ENCODE peak calls at places on chromosomes 5 and 9, in six cellular contexts. N is stimulated activated CD4-positive, alpha-beta T cell treated with anti-CD3 and anti-CD28 coated beads, TNF-alpha, amount 100 ng/mL, for 24 hours; L is RWPE1; F is T follicular helper cell; G is cardiac septum; P is heart right ventricle. X is an unnamed sample.

GRCh38 chr5:142866563-142867275 is 96.5 kb downstream of the ARHGAP26 start:
- DNase-seq in N (peak), L (peak), F (no peak), G (no peak), P (no peak), X (no peak)

GRCh38 chr5:149938791-149939358 is 5.7 kb downstream of the PDE6A start:
- DNase-seq in N (no peak), L (peak), F (no peak), G (no peak), P (no peak), X (no peak)

GRCh38 chr5:138542120-138542955 is 698 bp downstream of the ETF1 start:
- DNase-seq in N (no peak), L (no peak), F (peak), G (peak), P (no peak), X (peak)

GRCh38 chr5:167716376-167716775 is 575.1 kb upstream of the WWC1 start:
- DNase-seq in N (no peak), L (no peak), F (no peak), G (no peak), P (no peak), X (no peak)

GRCh38 chr5:94715843-94716242 is 97.4 kb downstream of the SLF1 start:
- DNase-seq in N (no peak), L (no peak), F (no peak), G (no peak), P (peak), X (no peak)

GRCh38 chr5:159602434-159602833 is 272.1 kb upstream of the IL12B start:
- DNase-seq in N (no peak), L (no peak), F (no peak), G (no peak), P (no peak), X (no peak)

GRCh38 chr5:53023969-53024368 is 34.8 kb downstream of the ITGA2 start:
- DNase-seq in N (no peak), L (peak), F (no peak), G (no peak), P (no peak), X (no peak)

GRCh38 chr5:98938459-98938858 is 9.7 kb upstream of the CHD1 start:
- DNase-seq in N (no peak), L (peak), F (no peak), G (no peak), P (no peak), X (no peak)

GRCh38 chr5:149409268-149409948 is 30.3 kb upstream of the IL17B start:
- DNase-seq in N (no peak), L (no peak), F (no peak), G (no peak), P (no peak), X (peak)

GRCh38 chr9:27125936-27126335 is 16.9 kb downstream of the TEK start:
- DNase-seq in N (no peak), L (no peak), F (no peak), G (no peak), P (no peak), X (no peak)

GRCh38 chr5:16869821-16870796 is 66.0 kb downstream of the MYO10 start:
- DNase-seq in N (no peak), L (peak), F (no peak), G (no peak), P (no peak), X (no peak)

GRCh38 chr5:62692946-62693713 is 114.5 kb downstream of the LRRC70 start:
- DNase-seq in N (no peak), L (no peak), F (no peak), G (no peak), P (no peak), X (no peak)

GRCh38 chr5:129771058-129771838 is 23.4 kb downstream of the MINAR2 start:
- DNase-seq in N (peak), L (peak), F (peak), G (no peak), P (no peak), X (no peak)

GRCh38 chr9:125493861-125494554 is 213.0 kb downstream of the MAPKAP1 start:
- DNase-seq in N (no peak), L (no peak), F (no peak), G (no peak), P (no peak), X (no peak)

GRCh38 chr5:53407373-53407772 is 73.1 kb upstream of the FST start:
- DNase-seq in N (no peak), L (peak), F (no peak), G (no peak), P (no peak), X (no peak)

GRCh38 chr9:14271078-14271673 is 42.8 kb downstream of the NFIB start:
- DNase-seq in N (no peak), L (peak), F (no peak), G (no peak), P (peak), X (peak)

GRCh38 chr9:130368631-130369103 is 76.1 kb upstream of the ASS1 start:
- DNase-seq in N (peak), L (no peak), F (no peak), G (no peak), P (no peak), X (no peak)

GRCh38 chr9:89077519-89077918 is 86.3 kb downstream of the S1PR3 start:
- DNase-seq in N (no peak), L (no peak), F (no peak), G (no peak), P (no peak), X (peak)

GRCh38 chr5:111830333-111830732 is 73.3 kb upstream of the NREP start:
- DNase-seq in N (no peak), L (peak), F (no peak), G (no peak), P (no peak), X (no peak)

GRCh38 chr9:131747352-131747751 is 7.5 kb upstream of the RAPGEF1 start:
- DNase-seq in N (no peak), L (no peak), F (no peak), G (no peak), P (no peak), X (no peak)

GRCh38 chr9:83959061-83959460 is 21.0 kb downstream of the HNRNPK start:
- DNase-seq in N (no peak), L (no peak), F (no peak), G (no peak), P (no peak), X (no peak)

GRCh38 chr5:141742866-141743651 is 61.0 kb upstream of the ARAP3 start:
- DNase-seq in N (no peak), L (peak), F (no peak), G (no peak), P (no peak), X (no peak)

GRCh38 chr5:172150514-172151425 is 37.3 kb downstream of the STK10 start:
- DNase-seq in N (no peak), L (no peak), F (no peak), G (peak), P (peak), X (peak)

GRCh38 chr5:3009605-3010004 is 258.1 kb upstream of the IRX2 start:
- DNase-seq in N (no peak), L (no peak), F (no peak), G (no peak), P (no peak), X (peak)

GRCh38 chr5:125103459-125103858 is 357.0 kb upstream of the ZNF608 start:
- DNase-seq in N (no peak), L (no peak), F (no peak), G (no peak), P (no peak), X (no peak)

GRCh38 chr9:72315089-72315509 is 49.9 kb downstream of the ZFAND5 start:
- DNase-seq in N (no peak), L (no peak), F (no peak), G (no peak), P (peak), X (peak)

GRCh38 chr9:7777776-7778175 is 21.8 kb downstream of the DMAC1 start:
- DNase-seq in N (no peak), L (no peak), F (no peak), G (no peak), P (no peak), X (no peak)

GRCh38 chr5:139413153-139413552 is 9.3 kb upstream of the SPATA24 start:
- DNase-seq in N (no peak), L (no peak), F (no peak), G (no peak), P (no peak), X (no peak)

GRCh38 chr5:51958473-51958872 is 575.2 kb downstream of the ISL1 start:
- DNase-seq in N (no peak), L (no peak), F (no peak), G (no peak), P (no peak), X (no peak)

GRCh38 chr5:28779161-28779754 is 1740.9 kb upstream of the CDH9 start:
- DNase-seq in N (no peak), L (peak), F (no peak), G (no peak), P (no peak), X (no peak)

GRCh38 chr5:115545065-115545882 is 699 bp upstream of the FEM1C start:
- DNase-seq in N (no peak), L (no peak), F (no peak), G (no peak), P (no peak), X (no peak)

GRCh38 chr9:4547016-4547415 is 56.7 kb downstream of the SLC1A1 start:
- DNase-seq in N (no peak), L (no peak), F (no peak), G (no peak), P (no peak), X (no peak)

GRCh38 chr5:31809037-31809910 is 170.3 kb downstream of the PDZD2 start:
- DNase-seq in N (peak), L (peak), F (no peak), G (peak), P (peak), X (peak)